ENCODE peak calls at places on chromosomes 5 and 9, in seven cellular contexts. X, J, Z, K, B, W and D are unnamed samples.

GRCh38 chr5:54986269-54986654 is 869 bp upstream of the ESM1 start:
- DNase-seq in X (no peak), J (no peak), Z (no peak), K (no peak), B (no peak), W (no peak), D (no peak)

GRCh38 chr5:143652104-143652700 is 159.8 kb upstream of the HMHB1 start:
- DNase-seq in X (no peak), J (no peak), Z (no peak), K (no peak), B (no peak), W (no peak), D (no peak)

GRCh38 chr5:36946101-36946500 is 69.5 kb downstream of the NIPBL start:
- DNase-seq in X (no peak), J (no peak), Z (no peak), K (no peak), B (no peak), W (no peak), D (no peak)

GRCh38 chr9:35930521-35930920 is 21.2 kb downstream of the SPAAR start:
- DNase-seq in X (no peak), J (no peak), Z (no peak), K (no peak), B (no peak), W (no peak), D (no peak)

GRCh38 chr5:14854806-14855205 is 16.8 kb downstream of the ANKH start:
- DNase-seq in X (no peak), J (no peak), Z (no peak), K (no peak), B (no peak), W (no peak), D (no peak)

GRCh38 chr9:130212543-130213297 is 40.5 kb downstream of the NCS1 start:
- DNase-seq in X (no peak), J (no peak), Z (peak), K (peak), B (no peak), W (no peak), D (no peak)

GRCh38 chr9:136558373-136558772 is 12.5 kb upstream of the NOTCH1 start:
- DNase-seq in X (no peak), J (no peak), Z (no peak), K (no peak), B (no peak), W (peak), D (no peak)

GRCh38 chr5:94618493-94619328 is at the start of the genes KIAA0825 and SLF1:
- DNase-seq in X (peak), J (peak), Z (peak), K (peak), B (peak), W (peak), D (peak)

GRCh38 chr5:113274836-113275414 is 159.9 kb downstream of the TSSK1B start:
- DNase-seq in X (no peak), J (no peak), Z (no peak), K (no peak), B (no peak), W (no peak), D (no peak)

GRCh38 chr9:32866292-32866691 is 83.0 kb downstream of the TMEM215 start:
- DNase-seq in X (no peak), J (no peak), Z (no peak), K (no peak), B (no peak), W (no peak), D (no peak)

GRCh38 chr5:4116834-4117233 is 521.2 kb downstream of the IRX1 start:
- DNase-seq in X (no peak), J (no peak), Z (no peak), K (no peak), B (no peak), W (no peak), D (no peak)

GRCh38 chr5:95715799-95716461 is 15.2 kb upstream of the RHOBTB3 start:
- DNase-seq in X (no peak), J (no peak), Z (no peak), K (no peak), B (no peak), W (no peak), D (no peak)

GRCh38 chr5:132490484-132491367 is at the start of gene IRF1:
- DNase-seq in X (peak), J (peak), Z (peak), K (peak), B (peak), W (peak), D (peak)

GRCh38 chr5:73150872-73151271 is 22.1 kb upstream of the TMEM174 start:
- DNase-seq in X (peak), J (no peak), Z (no peak), K (no peak), B (no peak), W (no peak), D (no peak)

GRCh38 chr5:119470851-119471451 is 18.7 kb downstream of the HSD17B4 start:
- DNase-seq in X (no peak), J (no peak), Z (no peak), K (no peak), B (no peak), W (no peak), D (no peak)

GRCh38 chr5:38551020-38552017 is 5.1 kb downstream of the LIFR start:
- DNase-seq in X (no peak), J (no peak), Z (no peak), K (no peak), B (no peak), W (no peak), D (no peak)

GRCh38 chr5:42870882-42871418 is 59.3 kb upstream of the SELENOP start:
- DNase-seq in X (peak), J (no peak), Z (no peak), K (no peak), B (no peak), W (no peak), D (no peak)

GRCh38 chr5:120457839-120458507 is 6.1 kb upstream of the PRR16 start:
- DNase-seq in X (peak), J (peak), Z (peak), K (peak), B (peak), W (peak), D (peak)

GRCh38 chr5:36323926-36324781 is 22.5 kb upstream of the RANBP3L start:
- DNase-seq in X (no peak), J (peak), Z (no peak), K (no peak), B (no peak), W (peak), D (no peak)

GRCh38 chr5:134114886-134115805 is 665 bp downstream of the TCF7 start:
- DNase-seq in X (peak), J (no peak), Z (no peak), K (no peak), B (no peak), W (peak), D (peak)

GRCh38 chr5:31982661-31983060 is 191.5 kb downstream of the GOLPH3 start:
- DNase-seq in X (no peak), J (no peak), Z (no peak), K (no peak), B (no peak), W (no peak), D (no peak)

GRCh38 chr9:120571443-120572257 is 8.3 kb downstream of the CDK5RAP2 start:
- DNase-seq in X (no peak), J (peak), Z (peak), K (peak), B (peak), W (no peak), D (peak)

GRCh38 chr5:79202076-79202475 is 33.9 kb upstream of the JMY start:
- DNase-seq in X (no peak), J (no peak), Z (no peak), K (no peak), B (no peak), W (no peak), D (no peak)

DNA sequence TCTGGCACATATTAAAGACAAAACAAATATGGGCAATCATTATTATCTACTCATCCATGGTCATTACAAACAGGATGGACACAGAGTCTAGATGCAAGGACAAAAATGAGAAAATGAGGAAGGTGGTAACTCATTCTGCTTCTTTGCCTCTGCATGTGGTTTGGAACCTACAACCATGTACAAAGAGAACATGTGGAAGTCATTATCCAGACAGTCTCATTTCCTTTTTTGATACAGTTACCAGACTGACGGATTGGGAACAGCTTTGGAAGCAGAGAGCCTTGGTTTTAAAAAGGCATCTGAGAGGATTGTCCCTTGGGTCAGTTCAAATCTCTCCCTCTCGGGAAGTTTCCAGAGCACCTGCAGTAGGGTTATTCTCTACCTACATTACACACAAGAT is 433.4 kb upstream of the TNC start:
- DNase-seq in X (no peak), J (no peak), Z (no peak), K (no peak), B (no peak), W (no peak), D (no peak)
- H3K27ac ChIP-seq in X (no peak), J (no peak), Z (no peak), K (no peak), B (no peak), W (no peak), D (no peak)

GRCh38 chr5:161278739-161279660 is 267.5 kb downstream of the GABRB2 start:
- DNase-seq in X (no peak), J (no peak), Z (no peak), K (no peak), B (no peak), W (no peak), D (no peak)
- TF ChIP-seq CTCF in X (no peak), J (no peak), Z (no peak), K (no peak), B (no peak), W (no peak), D (no peak)

GRCh38 chr9:97850746-97851449 is 2.1 kb upstream of the FOXE1 start:
- DNase-seq in X (no peak), J (no peak), Z (no peak), K (no peak), B (no peak), W (no peak), D (no peak)
- H3K4me3 ChIP-seq in X (no peak), J (no peak), Z (no peak), K (no peak), B (no peak), W (no peak), D (no peak)

DNA sequence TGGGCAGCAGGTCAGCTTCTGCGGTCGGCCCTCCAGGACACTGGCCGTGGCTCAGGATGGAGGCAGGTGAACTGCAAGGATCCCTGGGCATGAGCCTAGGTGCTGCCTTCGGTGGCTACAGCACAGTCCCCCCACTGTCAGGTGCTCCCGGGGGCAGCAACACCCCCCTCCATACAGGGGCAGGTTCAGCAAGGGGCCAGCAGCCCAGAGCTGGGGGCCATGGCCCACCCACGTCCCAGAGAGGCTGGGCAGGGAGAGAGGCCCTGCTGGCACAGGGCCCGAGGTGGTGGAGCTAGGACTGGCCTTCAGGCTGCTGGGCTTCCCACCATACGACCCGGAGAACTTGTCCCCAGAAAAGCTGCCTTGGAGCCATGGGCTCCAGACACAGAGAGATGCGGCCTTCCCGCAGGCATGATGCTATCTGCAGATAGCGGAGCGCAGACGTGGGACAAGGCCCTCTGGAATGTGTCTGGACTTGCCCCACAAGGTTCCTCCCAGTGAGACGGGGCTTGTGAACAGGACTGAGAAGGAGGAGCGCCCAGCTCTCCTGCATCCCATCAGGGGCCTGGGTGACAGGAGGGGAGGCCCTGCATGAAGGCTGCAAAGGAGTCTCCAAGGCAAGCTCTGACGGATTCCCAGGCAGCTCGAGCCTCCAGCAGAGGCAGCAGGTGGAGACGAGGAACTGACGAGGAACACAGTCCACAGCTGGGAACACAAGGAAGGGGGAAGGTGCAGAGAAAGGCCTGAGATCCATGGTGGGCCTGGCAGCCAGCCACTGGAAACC is 111.1 kb downstream of the VAV2 start:
- DNase-seq in X (no peak), J (no peak), Z (no peak), K (no peak), B (no peak), W (no peak), D (no peak)
- H3K27ac ChIP-seq in X (no peak), J (no peak), Z (no peak), K (no peak), B (no peak), W (no peak), D (peak)

DNA sequence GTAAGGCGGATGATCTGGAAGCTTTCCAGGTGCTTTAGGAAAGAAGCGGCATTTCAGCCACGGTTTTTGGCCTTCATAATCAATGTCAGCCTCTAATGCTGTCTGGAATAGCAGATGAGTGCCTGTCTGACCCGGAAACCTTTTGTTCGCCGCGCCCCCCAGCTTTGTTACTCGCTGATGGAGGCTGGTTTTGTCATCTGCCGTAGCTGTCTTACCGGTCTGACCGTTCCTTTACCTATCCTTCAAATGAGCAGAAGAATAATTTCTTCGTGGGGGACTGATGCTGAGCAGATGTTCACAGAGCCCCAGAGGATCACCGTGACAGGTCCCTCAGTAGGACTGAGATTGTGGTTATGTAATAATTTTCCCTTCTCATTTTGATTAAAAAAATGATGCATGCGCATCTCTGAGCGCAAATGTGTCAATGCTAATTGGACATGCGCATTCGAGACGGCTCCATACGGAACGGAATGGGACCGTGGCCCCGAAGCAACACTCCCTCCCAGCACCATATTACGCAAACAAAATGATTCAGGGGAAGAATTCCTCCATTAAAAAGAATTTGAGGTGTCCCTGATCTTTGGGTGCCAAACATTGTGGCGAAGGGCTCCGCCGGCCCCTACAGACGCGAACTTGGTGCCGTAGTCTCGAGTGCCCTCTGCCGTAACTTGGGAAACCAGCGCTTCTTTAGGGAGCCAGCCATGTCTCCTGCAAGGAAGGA is 27.6 kb downstream of the TLX3 start:
- DNase-seq in X (peak), J (no peak), Z (no peak), K (peak), B (no peak), W (peak), D (peak)
- TF ChIP-seq CTCF in X (peak), J (peak), Z (no peak), K (peak), B (peak), W (peak), D (no peak)